ENCODE peak calls at places on chromosomes 11 and 22, in five cellular contexts. R is K562, D is HCT116, G is GM12878, V is HepG2. X is an unnamed sample.
A peak's percentile ranks its signal among the peaks of the same experiment; 100 is the strongest.

GRCh38 chr11:115721309-115722007 is 217.2 kb upstream of the CADM1 start:
- ATAC-seq in R (no peak), D (no peak), G (no peak), V (no peak), X (no peak)

GRCh38 chr22:43995798-43996169 is 28.3 kb upstream of the PARVB start:
- ATAC-seq in R (no peak), D (no peak), G (peak; percentile 41), V (no peak), X (no peak)

GRCh38 chr11:1275021-1275420 is 34.4 kb downstream of the TOLLIP start:
- ATAC-seq in R (no peak), D (no peak), G (no peak), V (no peak), X (no peak)

GRCh38 chr11:63874511-63874910 is 35.6 kb downstream of the MARK2 start:
- ATAC-seq in R (no peak), D (no peak), G (no peak), V (no peak), X (no peak)

GRCh38 chr22:20551805-20552449 is 44.5 kb downstream of the MED15 start:
- ATAC-seq in R (peak; percentile 3), D (peak; percentile 38), G (no peak), V (peak; percentile 75), X (peak; percentile 32)

GRCh38 chr11:103483996-103484395 is 374.8 kb downstream of the DYNC2H1 start:
- ATAC-seq in R (no peak), D (no peak), G (no peak), V (no peak), X (no peak)

GRCh38 chr22:21615731-21616130 is 14.1 kb downstream of the YDJC start:
- ATAC-seq in R (no peak), D (no peak), G (no peak), V (no peak), X (no peak)

GRCh38 chr22:33105501-33105911 is 47.3 kb upstream of the SYN3 start:
- ATAC-seq in R (no peak), D (no peak), G (no peak), V (no peak), X (no peak)

GRCh38 chr22:21020802-21021429 is 6.0 kb downstream of the P2RX6 start:
- ATAC-seq in R (peak; percentile 88), D (peak; percentile 86), G (peak; percentile 85), V (peak; percentile 33), X (no peak)

GRCh38 chr22:44915441-44915840 is 94.4 kb downstream of the PHF21B start:
- ATAC-seq in R (no peak), D (no peak), G (no peak), V (no peak), X (no peak)

GRCh38 chr11:92329644-92330043 is 105.0 kb downstream of the FAT3 start:
- ATAC-seq in R (no peak), D (no peak), G (no peak), V (no peak), X (no peak)

GRCh38 chr22:39408173-39408572 is 8.6 kb downstream of the TAB1 start:
- ATAC-seq in R (no peak), D (no peak), G (no peak), V (no peak), X (peak; percentile 70)

GRCh38 chr11:117908959-117909610 is 20.1 kb downstream of the TMPRSS13 start:
- ATAC-seq in R (no peak), D (no peak), G (no peak), V (no peak), X (no peak)

GRCh38 chr11:45929486-45930030 is 7.1 kb downstream of the LARGE2 start:
- ATAC-seq in R (peak; percentile 16), D (peak; percentile 12), G (peak; percentile 39), V (peak; percentile 52), X (no peak)

GRCh38 chr22:42324991-42325710 is 54.7 kb upstream of the TCF20 start:
- ATAC-seq in R (no peak), D (peak; percentile 63), G (no peak), V (no peak), X (no peak)

GRCh38 chr11:134270250-134270714 is 5.9 kb upstream of the GLB1L3 start:
- ATAC-seq in R (peak; percentile 69), D (peak; percentile 89), G (peak; percentile 21), V (peak; percentile 60), X (no peak)

GRCh38 chr11:23010790-23011340 is 150.6 kb upstream of the CCDC179 start:
- ATAC-seq in R (no peak), D (no peak), G (no peak), V (peak; percentile 88), X (no peak)

GRCh38 chr11:105609341-105609781 is 512 bp upstream of the GRIA4 start:
- ATAC-seq in R (no peak), D (peak; percentile 96), G (peak; percentile 83), V (peak; percentile 97), X (no peak)

GRCh38 chr11:126150256-126150655 is 61.2 kb downstream of the RPUSD4 start:
- ATAC-seq in R (no peak), D (no peak), G (no peak), V (no peak), X (no peak)

GRCh38 chr11:134223836-134224709 is at the start of the genes NCAPD3 and VPS26B:
- ATAC-seq in R (peak; percentile 92), D (peak; percentile 86), G (peak; percentile 90), V (peak; percentile 91), X (peak; percentile 95)

GRCh38 chr22:44594951-44595350 is 96.9 kb upstream of the RTL6 start:
- ATAC-seq in R (no peak), D (no peak), G (no peak), V (no peak), X (no peak)

GRCh38 chr11:12150831-12151382 is 40.5 kb downstream of the MICAL2 start:
- ATAC-seq in R (peak; percentile 48), D (no peak), G (no peak), V (no peak), X (no peak)

GRCh38 chr11:70522613-70523311 is 124.4 kb downstream of the CTTN start:
- ATAC-seq in R (peak; percentile 31), D (no peak), G (peak; percentile 48), V (no peak), X (no peak)

GRCh38 chr22:25706197-25706596 is 35.8 kb upstream of the MYO18B start:
- ATAC-seq in R (no peak), D (no peak), G (no peak), V (no peak), X (no peak)

GRCh38 chr11:128598755-128599154 is 11.4 kb upstream of the ETS1 start:
- ATAC-seq in R (no peak), D (no peak), G (no peak), V (no peak), X (no peak)

GRCh38 chr11:128596245-128596644 is 8.9 kb upstream of the ETS1 start:
- ATAC-seq in R (no peak), D (no peak), G (peak; percentile 70), V (no peak), X (no peak)

GRCh38 chr11:128595775-128596174 is 8.4 kb upstream of the ETS1 start:
- ATAC-seq in R (no peak), D (no peak), G (no peak), V (no peak), X (no peak)

GRCh38 chr11:128598096-128598495 is 10.7 kb upstream of the ETS1 start:
- ATAC-seq in R (no peak), D (no peak), G (no peak), V (no peak), X (no peak)

DNA sequence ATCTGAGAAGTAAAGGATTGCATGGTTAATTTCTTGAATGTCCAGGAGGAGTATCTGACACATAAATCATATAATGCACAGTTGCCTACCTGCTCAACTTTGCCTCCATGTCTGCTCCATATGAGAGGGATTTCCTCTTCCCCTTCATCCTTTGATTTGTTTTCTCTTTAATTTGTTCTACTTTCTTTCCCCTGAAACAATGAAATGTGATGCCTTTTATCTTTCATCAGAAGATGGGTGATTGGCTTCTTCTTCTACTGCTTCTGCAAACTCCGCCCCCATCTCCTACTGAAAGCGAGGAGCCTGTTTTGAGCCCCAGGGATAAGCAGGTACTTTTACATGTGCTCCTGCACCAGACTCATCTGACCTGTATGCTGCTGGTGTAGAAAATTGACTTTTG is 9.9 kb upstream of the ETS1 start:
- ATAC-seq in R (no peak), D (no peak), G (no peak), V (no peak), X (no peak)
- H3K4me1 ChIP-seq in R (no peaks in the 10 kb centered on the region), D (no peaks in the 10 kb centered on the region), G (no peaks in the 10 kb centered on the region), V (no peaks in the 10 kb centered on the region), X (no peaks in the 10 kb centered on the region)

DNA sequence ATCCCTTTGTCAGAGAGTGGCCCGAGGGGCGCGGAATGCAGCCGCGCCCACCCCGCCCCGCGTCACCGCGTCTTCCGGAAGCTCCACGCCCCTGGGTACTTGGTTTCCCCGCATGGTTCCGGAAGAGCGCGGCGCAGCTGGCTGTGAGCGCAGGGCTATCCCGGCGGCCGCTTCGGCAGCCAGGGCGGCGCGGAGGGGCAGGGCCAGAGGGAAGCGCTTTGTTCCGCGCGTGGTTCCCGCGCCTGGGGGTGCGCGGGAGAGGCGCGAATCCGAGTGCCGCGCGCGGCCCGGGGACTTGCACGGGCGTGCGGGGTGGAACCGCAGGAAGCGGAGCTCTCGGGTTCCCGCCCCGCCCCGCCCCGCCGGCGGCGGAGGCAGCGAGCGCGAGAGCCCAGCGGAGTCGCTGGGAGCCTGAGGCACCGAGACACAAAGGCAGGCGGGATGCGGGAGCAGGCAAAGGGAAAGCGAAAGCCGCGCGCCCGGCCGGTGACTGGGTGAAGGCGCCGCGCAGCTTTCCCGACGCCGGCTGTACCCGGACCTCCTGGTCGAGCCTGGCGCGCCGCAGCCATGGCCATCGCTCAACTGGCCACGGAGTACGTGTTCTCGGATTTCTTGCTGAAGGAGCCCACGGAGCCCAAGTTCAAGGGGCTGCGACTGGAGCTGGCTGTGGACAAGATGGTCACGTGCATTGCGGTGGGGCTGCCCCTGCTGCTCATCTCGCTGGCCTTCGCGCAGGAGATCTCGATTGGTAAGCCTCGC is at the start of gene PANX1:
- ATAC-seq in R (peak; percentile 93), D (peak; percentile 85), G (peak; percentile 87), V (peak; percentile 91), X (peak; percentile 81)
- TF ChIP-seq POLR2AphosphoS5 in R (peak; percentile 73), D (peak; percentile 81), G (peak; percentile 67), V (peak; percentile 73), X (peak; percentile 75)

GRCh38 chr11:114317738-114318137 is 21.5 kb downstream of the NNMT start:
- ATAC-seq in R (peak; percentile 78), D (peak; percentile 77), G (peak; percentile 27), V (no peak), X (no peak)
- TF ChIP-seq CTCF in R (peak; percentile 73), D (peak; percentile 45), G (peak; percentile 37), V (no peak), X (no peak)

GRCh38 chr11:66111158-66111557 is 41.1 kb downstream of the PACS1 start:
- ATAC-seq in R (no peak), D (no peak), G (no peak), V (no peak), X (no peak)

GRCh38 chr11:66112041-66112491 is 42.0 kb downstream of the PACS1 start:
- ATAC-seq in R (peak; percentile 68), D (peak; percentile 21), G (peak; percentile 28), V (no peak), X (no peak)

GRCh38 chr11:66113132-66113856 is 43.2 kb downstream of the PACS1 start:
- ATAC-seq in R (peak; percentile 36), D (peak; percentile 78), G (peak; percentile 37), V (no peak), X (no peak)

GRCh38 chr11:66115638-66116410 is 45.8 kb downstream of the PACS1 start:
- ATAC-seq in R (no peak), D (no peak), G (peak; percentile 69), V (peak; percentile 40), X (no peak)

DNA sequence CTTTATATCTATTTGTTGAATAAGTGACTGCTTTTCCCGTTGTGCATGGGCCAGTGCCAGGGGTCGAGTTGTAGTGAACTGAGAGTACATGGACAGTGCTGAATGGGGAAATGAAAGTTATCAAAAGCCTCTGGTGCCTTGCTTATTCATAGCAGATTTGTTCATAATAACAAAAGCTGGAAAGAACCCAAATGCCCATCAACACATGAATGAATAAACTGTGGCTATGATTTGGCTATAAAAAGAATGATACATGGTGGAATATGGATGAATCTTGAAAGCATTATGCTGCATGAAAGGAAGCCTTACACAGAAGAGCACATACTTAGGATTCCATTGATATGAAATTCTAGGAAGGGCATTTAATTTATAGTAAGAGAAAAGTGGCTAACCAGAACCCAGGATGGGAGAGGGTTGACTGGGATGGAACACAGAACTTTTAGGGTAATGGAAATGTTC is 42.6 kb downstream of the PACS1 start:
- ATAC-seq in R (peak; percentile 44), D (peak; percentile 35), G (peak; percentile 77), V (no peak), X (no peak)
- H3K4me1 ChIP-seq in R (peaks cover 18% of the 10 kb centered on the region), D (peaks cover 40% of the 10 kb centered on the region), G (peaks cover 72% of the 10 kb centered on the region), V (peaks cover 61% of the 10 kb centered on the region), X (peaks cover 2% of the 10 kb centered on the region)

X was measured in gastroesophageal sphincter.